ENCODE peak calls at places on chromosomes 11 and 22, in six cellular contexts. C is fibroblast of mammary gland, U is brain microvascular endothelial cell, T is BJ, D is left ventricle myocardium inferior, H is RWPE2. Z is an unnamed sample.

GRCh38 chr22:49404020-49404419 is 423.7 kb downstream of the BRD1 start:
- DNase-seq in T (no peak), U (no peak), D (no peak), H (no peak), C (no peak), Z (no peak)

GRCh38 chr11:68847395-68847794 is 5.7 kb upstream of the CPT1A start:
- DNase-seq in D (no peak), C (no peak), U (no peak), T (no peak), H (no peak), Z (no peak)

GRCh38 chr11:32890843-32891656 is 1.6 kb upstream of the QSER1 start:
- DNase-seq in U (no peak), C (no peak), T (no peak), H (no peak), D (no peak), Z (no peak)

GRCh38 chr11:3108183-3108721 is 51.0 kb upstream of the CARS1 start:
- DNase-seq in T (no peak), C (no peak), D (no peak), H (peak), U (no peak), Z (no peak)

GRCh38 chr11:114892381-114893197 is 214.3 kb downstream of the NXPE2 start:
- DNase-seq in T (no peak), C (no peak), H (no peak), U (no peak), D (no peak), Z (peak)

GRCh38 chr11:64348611-64349387 is 8.8 kb downstream of the CCDC88B start:
- DNase-seq in U (no peak), T (no peak), H (no peak), C (no peak), D (no peak), Z (peak)

GRCh38 chr11:78664606-78665005 is 89.9 kb upstream of the NARS2 start:
- DNase-seq in H (no peak), U (no peak), D (no peak), C (no peak), T (peak), Z (no peak)

GRCh38 chr22:46239261-46240048 is 10.6 kb downstream of the CDPF1 start:
- DNase-seq in C (no peak), H (no peak), D (no peak), U (no peak), T (no peak), Z (no peak)

GRCh38 chr22:49351761-49352221 is 475.9 kb downstream of the BRD1 start:
- DNase-seq in T (no peak), D (no peak), C (no peak), U (no peak), H (no peak), Z (no peak)

GRCh38 chr11:12150831-12151382 is 40.5 kb downstream of the MICAL2 start:
- DNase-seq in D (no peak), C (peak), H (no peak), T (peak), U (no peak), Z (no peak)

GRCh38 chr11:132886335-132886734 is 646.0 kb downstream of the OPCML start:
- DNase-seq in T (no peak), U (peak), H (no peak), C (no peak), D (no peak), Z (peak)

GRCh38 chr22:27139935-27140493 is 482.6 kb downstream of the MIAT start:
- DNase-seq in T (peak), U (peak), D (no peak), C (peak), H (peak), Z (no peak)

GRCh38 chr11:114036156-114036811 is 23.2 kb upstream of the ZBTB16 start:
- DNase-seq in U (no peak), T (no peak), D (peak), H (peak), C (peak), Z (peak)

GRCh38 chr22:42134033-42135020 is 3.7 kb upstream of the CYP2D6 start:
- DNase-seq in U (no peak), H (no peak), D (no peak), T (no peak), C (peak), Z (no peak)

GRCh38 chr11:120244476-120244875 is 4.5 kb downstream of the POU2F3 start:
- DNase-seq in H (no peak), C (peak), T (no peak), U (no peak), D (no peak), Z (no peak)

GRCh38 chr22:26770624-26771023 is 113.2 kb downstream of the MIAT start:
- DNase-seq in C (peak), U (peak), H (no peak), T (no peak), D (no peak), Z (no peak)

GRCh38 chr11:33451364-33451763 is 194.2 kb downstream of the HIPK3 start:
- DNase-seq in D (no peak), C (no peak), U (no peak), H (no peak), T (no peak), Z (no peak)

GRCh38 chr11:102226702-102227101 is 90.6 kb upstream of the BIRC3 start:
- DNase-seq in U (peak), T (no peak), C (peak), H (peak), D (no peak), Z (peak)

GRCh38 chr11:87719311-87720073 is 455.8 kb downstream of the RAB38 start:
- DNase-seq in U (no peak), T (no peak), H (no peak), D (no peak), C (no peak), Z (no peak)
- H3K4me3 ChIP-seq in U (no peak), T (no peak), H (no peak), D (no peak), C (no peak), Z (no peak)

DNA sequence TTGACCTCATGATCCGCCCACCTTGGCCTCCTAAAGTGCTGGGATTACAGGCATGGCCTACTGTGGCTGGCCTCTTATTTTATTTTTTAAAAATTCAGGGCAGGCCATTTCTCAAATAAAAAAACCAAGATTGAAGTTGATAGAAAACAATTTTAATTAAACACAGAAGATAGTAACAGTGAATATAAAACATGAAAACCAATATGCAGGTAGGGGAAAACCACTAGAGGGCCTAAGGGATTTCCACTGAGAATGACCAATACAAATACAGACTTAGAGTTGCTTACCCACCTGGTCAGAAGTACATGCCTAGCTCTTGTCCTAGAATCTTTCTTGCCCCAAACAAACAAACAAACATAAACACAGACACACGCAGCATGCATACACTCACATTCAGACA is 1.7 kb upstream of the RTCB start:
- DNase-seq in H (no peak), T (no peak), U (peak), C (peak), D (no peak), Z (no peak)
- TF ChIP-seq CTCF in H (peak), T (peak), U (peak), C (peak), D (peak), Z (peak)

GRCh38 chr11:111419181-111419580 is 40.1 kb upstream of the POU2AF1 start:
- DNase-seq in C (no peak), U (no peak), D (no peak), H (no peak), T (no peak), Z (no peak)

GRCh38 chr11:111416231-111416960 is 37.3 kb upstream of the POU2AF1 start:
- DNase-seq in D (no peak), C (no peak), T (no peak), U (no peak), H (no peak), Z (no peak)

GRCh38 chr11:111418436-111418787 is 39.3 kb upstream of the POU2AF1 start:
- DNase-seq in T (no peak), U (no peak), H (no peak), D (no peak), C (no peak), Z (no peak)

GRCh38 chr11:111417011-111417765 is 38.1 kb upstream of the POU2AF1 start:
- DNase-seq in T (no peak), U (no peak), H (no peak), D (no peak), C (peak), Z (no peak)

DNA sequence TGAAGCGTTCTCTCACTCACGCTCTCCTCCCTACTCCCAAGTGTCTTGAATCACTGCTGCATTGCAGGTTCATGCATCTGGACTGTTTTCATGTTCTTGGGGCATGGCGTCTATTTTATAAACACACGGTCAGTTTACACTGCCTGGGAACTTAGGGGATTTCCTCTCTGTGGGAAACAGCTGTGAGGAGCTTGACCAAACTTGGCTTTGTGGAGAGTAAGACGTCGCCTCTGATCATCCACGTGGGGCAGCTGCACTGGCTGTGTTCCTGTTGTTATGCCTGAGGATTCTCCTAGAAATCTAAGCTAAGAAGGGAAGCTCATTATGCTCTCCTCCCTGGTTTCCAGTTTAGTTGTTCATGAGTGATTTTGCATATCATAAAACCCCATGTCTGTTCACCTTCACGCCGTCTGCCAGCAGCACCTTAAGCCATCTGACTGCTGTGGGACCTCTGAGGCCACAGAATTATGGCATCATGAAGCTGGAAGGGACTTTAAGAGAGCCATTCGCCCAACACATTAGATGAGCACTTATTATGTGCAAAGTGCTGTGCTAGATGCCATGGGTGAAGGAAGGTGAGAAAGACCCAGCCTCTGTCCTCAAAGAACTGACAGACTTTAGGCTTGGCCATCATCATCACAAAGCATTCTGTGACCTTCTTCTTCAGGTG is 38.8 kb upstream of the POU2AF1 start:
- DNase-seq in U (peak), D (peak), H (no peak), C (peak), T (peak), Z (no peak)
- H3K4me3 ChIP-seq in U (no peak), D (no peak), H (no peak), C (no peak), T (no peak), Z (no peak)

DNA sequence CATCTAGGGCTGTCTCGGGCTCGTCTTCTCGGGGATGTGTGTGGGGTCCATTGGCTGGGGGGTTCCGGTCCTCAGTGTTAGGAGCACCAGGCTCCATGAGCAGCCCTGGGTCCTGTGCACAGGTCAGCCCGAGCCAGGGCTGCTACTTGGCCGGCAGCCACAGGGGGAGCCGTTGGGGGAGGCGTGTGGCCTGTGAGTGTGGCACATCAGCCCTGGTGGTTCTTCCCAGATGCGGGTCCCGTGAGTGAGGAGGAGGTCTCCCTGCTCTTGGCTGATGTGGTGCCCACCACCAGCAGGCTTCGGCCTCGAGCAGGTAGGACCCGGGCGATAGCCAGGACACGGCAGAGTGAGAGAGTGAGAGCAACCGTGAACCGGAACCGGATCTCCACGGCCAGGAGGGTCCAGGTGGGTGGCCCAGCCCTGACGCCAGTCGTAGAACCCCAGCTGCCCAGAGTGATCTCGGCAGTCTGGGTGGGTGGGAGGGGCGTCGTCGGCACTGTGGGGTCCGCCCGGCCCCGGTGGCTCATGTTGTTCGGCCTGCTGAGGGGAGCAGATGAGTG is 18.5 kb downstream of the IRF7 start:
- DNase-seq in U (no peak), D (no peak), H (peak), T (no peak), C (no peak), Z (no peak)
- TF ChIP-seq CTCF in U (peak), D (no peak), H (no peak), T (no peak), C (no peak), Z (peak)

GRCh38 chr11:74748211-74749126 is at the start of gene RNF169:
- DNase-seq in H (peak), D (peak), T (peak), U (peak), C (peak), Z (peak)
- H3K4me3 ChIP-seq in H (peak), D (peak), T (peak), U (peak), C (peak), Z (peak)

GRCh38 chr11:105456950-105457349 is 152.9 kb upstream of the GRIA4 start:
- DNase-seq in T (no peak), D (no peak), C (no peak), H (no peak), U (no peak), Z (no peak)
- TF ChIP-seq CTCF in T (no peak), D (no peak), C (no peak), H (no peak), U (peak), Z (no peak)

DNA sequence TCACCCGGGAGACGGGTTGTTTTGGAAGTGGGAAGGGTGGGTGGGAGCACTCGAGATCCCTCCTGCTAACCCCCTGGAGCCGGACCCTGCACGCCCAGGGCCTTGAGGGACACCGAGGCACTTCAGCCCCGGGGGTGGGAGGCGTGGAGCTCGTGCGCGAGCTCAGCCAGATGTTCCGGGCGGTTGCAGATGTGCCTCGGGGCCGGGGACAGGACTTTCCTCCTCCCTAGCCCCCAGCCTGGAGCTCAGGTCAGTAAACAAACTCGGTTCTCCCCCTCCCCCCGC is 3.3 kb upstream of the WNT11 start:
- DNase-seq in C (no peak), T (no peak), U (no peak), D (no peak), H (no peak), Z (no peak)
- H3K4me3 ChIP-seq in C (no peak), T (peak), U (peak), D (peak), H (peak), Z (peak)

GRCh38 chr11:85941380-85941973 is 86.3 kb downstream of the CCDC83 start:
- DNase-seq in H (no peak), T (no peak), U (peak), C (peak), D (no peak), Z (peak)
- TF ChIP-seq CTCF in H (peak), T (peak), U (peak), C (peak), D (peak), Z (peak)

Z was measured in WERI-Rb-1.